ENCODE peak calls at places on chromosomes 3 and 15, in five cellular contexts. W is AG08395; F is activated CD4-positive, alpha-beta T cell treated with anti-CD3 and anti-CD28 coated beads, Interleukin-2, amount 50 U/mL, for 48 hours; S is amniotic stem cell; I is EH. A is an unnamed sample.

GRCh38 chr3:17132286-17133115 is 247.7 kb downstream of the PLCL2 start:
- DNase-seq in W (no peak), F (no peak), S (no peak), I (no peak), A (no peak)

GRCh38 chr3:156693166-156693565 is 18.8 kb downstream of the TIPARP start:
- DNase-seq in W (no peak), F (no peak), S (no peak), I (peak; percentile 64), A (no peak)

GRCh38 chr3:179401561-179401960 is 49.7 kb downstream of the GNB4 start:
- DNase-seq in W (no peak), F (no peak), S (no peak), I (no peak), A (no peak)

GRCh38 chr3:56724580-56725142 is 41.6 kb upstream of the TASOR start:
- DNase-seq in W (no peak), F (no peak), S (no peak), I (no peak), A (no peak)

GRCh38 chr15:82063055-82063454 is 17.2 kb upstream of the MEX3B start:
- DNase-seq in W (no peak), F (no peak), S (no peak), I (no peak), A (no peak)

GRCh38 chr3:186966406-186966805 is 36.1 kb downstream of the ST6GAL1 start:
- DNase-seq in W (no peak), F (no peak), S (no peak), I (no peak), A (no peak)

GRCh38 chr3:47578691-47579632 is at the start of gene CSPG5:
- DNase-seq in W (peak; percentile 30), F (peak; percentile 25), S (no peak), I (peak; percentile 18), A (peak; percentile 50)

GRCh38 chr15:53910236-53910849 is 67.9 kb upstream of the UNC13C start:
- DNase-seq in W (no peak), F (no peak), S (no peak), I (no peak), A (no peak)

GRCh38 chr3:23945903-23946751 is 1.0 kb downstream of the NR1D2 start:
- DNase-seq in W (peak; percentile 98), F (peak; percentile 95), S (peak; percentile 90), I (peak; percentile 96), A (peak; percentile 99)

GRCh38 chr3:197508511-197508910 is 47.3 kb downstream of the BDH1 start:
- DNase-seq in W (no peak), F (no peak), S (no peak), I (no peak), A (no peak)

A was measured in hepatocyte.